ENCODE peak calls at places on chromosomes 1 and 21, in five cellular contexts. R, O, P, L and N are unnamed samples.

GRCh38 chr1:50989694-50990093 is 19.6 kb downstream of the CDKN2C start:
- DNase-seq in R (no peak), O (no peak), P (no peak), L (no peak), N (no peak)

GRCh38 chr1:196516373-196516772 is 91.9 kb downstream of the KCNT2 start:
- DNase-seq in R (no peak), O (peak; percentile 14), P (no peak), L (no peak), N (no peak)

GRCh38 chr21:42669069-42669468 is 15.6 kb downstream of the PDE9A start:
- DNase-seq in R (no peak), O (no peak), P (peak; percentile 29), L (no peak), N (no peak)

GRCh38 chr1:78038071-78038470 is 7.7 kb upstream of the GIPC2 start:
- DNase-seq in R (no peak), O (no peak), P (no peak), L (no peak), N (no peak)

GRCh38 chr1:37682334-37682987 is 9.9 kb upstream of the CDCA8 start:
- DNase-seq in R (peak; percentile 38), O (peak; percentile 80), P (peak; percentile 38), L (no peak), N (no peak)

GRCh38 chr1:22318279-22318983 is 133.2 kb upstream of the ZBTB40 start:
- DNase-seq in R (no peak), O (no peak), P (no peak), L (no peak), N (peak; percentile 81)

GRCh38 chr21:34926784-34927548 is 122.1 kb downstream of the RUNX1 start:
- DNase-seq in R (no peak), O (peak; percentile 51), P (peak; percentile 72), L (no peak), N (no peak)

GRCh38 chr1:210516092-210516491 is 187.4 kb downstream of the HHAT start:
- DNase-seq in R (no peak), O (no peak), P (no peak), L (no peak), N (no peak)

GRCh38 chr1:112446411-112446810 is 50.4 kb downstream of the CTTNBP2NL start:
- DNase-seq in R (no peak), O (no peak), P (no peak), L (no peak), N (no peak)

GRCh38 chr1:115134850-115135484 is 45.7 kb upstream of the TSPAN2 start:
- DNase-seq in R (peak; percentile 22), O (no peak), P (no peak), L (no peak), N (no peak)

GRCh38 chr1:204735042-204735441 is 49.5 kb upstream of the LRRN2 start:
- DNase-seq in R (no peak), O (no peak), P (no peak), L (no peak), N (peak; percentile 23)

GRCh38 chr21:42233067-42233981 is 14.4 kb downstream of the ABCG1 start:
- DNase-seq in R (no peak), O (peak; percentile 27), P (peak; percentile 30), L (peak; percentile 82), N (no peak)

GRCh38 chr1:227318003-227318851 is at the start of gene CDC42BPA:
- DNase-seq in R (peak; percentile 57), O (peak; percentile 95), P (peak; percentile 46), L (no peak), N (peak; percentile 19)

GRCh38 chr1:40980453-40981121 is 1.1 kb downstream of the CTPS1 start:
- DNase-seq in R (no peak), O (peak; percentile 83), P (no peak), L (no peak), N (no peak)

GRCh38 chr1:65526049-65526556 is 105.6 kb downstream of the LEPR start:
- DNase-seq in R (no peak), O (peak; percentile 38), P (no peak), L (no peak), N (no peak)

GRCh38 chr1:157993179-157994080 is at the start of gene KIRREL1:
- DNase-seq in R (no peak), O (no peak), P (no peak), L (no peak), N (no peak)

GRCh38 chr21:45363921-45364463 is 41.0 kb upstream of the COL18A1 start:
- DNase-seq in R (peak; percentile 94), O (peak; percentile 78), P (peak; percentile 82), L (peak; percentile 8), N (no peak)

GRCh38 chr1:76901158-76901767 is 34.0 kb downstream of the ST6GALNAC5 start:
- DNase-seq in R (peak; percentile 54), O (peak; percentile 57), P (peak; percentile 46), L (peak; percentile 9), N (peak; percentile 54)

GRCh38 chr1:80882552-80882951 is 918.2 kb upstream of the ADGRL2 start:
- DNase-seq in R (no peak), O (no peak), P (peak; percentile 72), L (no peak), N (no peak)

GRCh38 chr1:20353836-20354235 is 63.2 kb downstream of the VWA5B1 start:
- DNase-seq in R (no peak), O (no peak), P (no peak), L (no peak), N (no peak)

GRCh38 chr1:9842781-9843575 is 19.2 kb upstream of the CLSTN1 start:
- DNase-seq in R (no peak), O (no peak), P (no peak), L (no peak), N (no peak)

GRCh38 chr1:213371769-213372619 is 321.0 kb downstream of the RPS6KC1 start:
- DNase-seq in R (no peak), O (no peak), P (peak; percentile 99), L (no peak), N (no peak)

GRCh38 chr1:109765896-109766615 is 2.3 kb upstream of the EPS8L3 start:
- DNase-seq in R (no peak), O (no peak), P (no peak), L (no peak), N (no peak)

GRCh38 chr1:51439895-51440294 is 79.2 kb downstream of the EPS15 start:
- DNase-seq in R (no peak), O (no peak), P (no peak), L (no peak), N (no peak)

GRCh38 chr1:13666317-13666716 is 33.7 kb upstream of the PRDM2 start:
- DNase-seq in R (no peak), O (no peak), P (no peak), L (no peak), N (no peak)

GRCh38 chr1:233549404-233549803 is 64.5 kb upstream of the KCNK1 start:
- DNase-seq in R (no peak), O (no peak), P (no peak), L (no peak), N (no peak)

GRCh38 chr1:6614953-6615785 is 1.6 kb downstream of the PHF13 start:
- DNase-seq in R (no peak), O (peak; percentile 41), P (no peak), L (no peak), N (no peak)

GRCh38 chr1:220300442-220301121 is 28.3 kb upstream of the RAB3GAP2 start:
- DNase-seq in R (no peak), O (peak; percentile 82), P (peak; percentile 13), L (no peak), N (no peak)

GRCh38 chr1:55060133-55060999 is 21.0 kb downstream of the PCSK9 start:
- DNase-seq in R (no peak), O (no peak), P (no peak), L (peak; percentile 4), N (no peak)

GRCh38 chr1:174692313-174692712 is 244.5 kb downstream of the GPR52 start:
- DNase-seq in R (peak; percentile 7), O (peak; percentile 10), P (peak; percentile 46), L (no peak), N (no peak)

GRCh38 chr1:157880621-157881020 is 39.0 kb upstream of the CD5L start:
- DNase-seq in R (no peak), O (no peak), P (no peak), L (no peak), N (no peak)

GRCh38 chr1:11878081-11878890 is 19.5 kb upstream of the NPPB start:
- DNase-seq in R (no peak), O (no peak), P (no peak), L (no peak), N (no peak)
- TF ChIP-seq ATF3 in R (no peak), O (no peak), P (no peak), L (no peak), N (no peak)

DNA sequence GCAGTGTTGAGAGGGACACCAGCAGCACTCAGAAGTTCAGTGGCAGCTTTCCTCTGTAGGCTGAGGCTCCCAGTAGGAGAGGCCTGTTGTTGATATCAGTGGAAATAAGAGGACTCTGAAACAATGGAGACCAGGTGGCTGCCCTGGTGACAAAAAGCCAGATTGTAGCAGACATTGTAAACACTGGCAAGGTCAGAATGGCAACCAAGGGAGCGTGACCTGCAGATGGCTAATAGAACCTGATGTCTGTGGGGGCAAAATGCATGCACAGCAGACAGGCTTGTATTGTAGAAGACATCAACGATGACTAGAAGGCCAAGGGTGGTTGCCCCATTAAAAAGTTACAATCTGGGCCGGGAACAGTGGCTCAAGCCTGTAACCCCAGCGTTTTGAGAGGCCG is 53.0 kb upstream of the GPR37L1 start:
- DNase-seq in R (no peak), O (no peak), P (peak; percentile 82), L (no peak), N (no peak)
- TF ChIP-seq RAD21 in R (no peak), O (no peak), P (no peak), L (no peak), N (no peak)

GRCh38 chr1:228459091-228459993 is 27.8 kb upstream of the RNF187 start:
- DNase-seq in R (peak; percentile 85), O (peak; percentile 91), P (peak; percentile 18), L (no peak), N (no peak)

GRCh38 chr1:228456252-228457016 is 30.7 kb upstream of the RNF187 start:
- DNase-seq in R (no peak), O (no peak), P (no peak), L (no peak), N (no peak)

GRCh38 chr1:228455715-228456114 is 31.5 kb upstream of the RNF187 start:
- DNase-seq in R (no peak), O (peak; percentile 44), P (no peak), L (no peak), N (no peak)

GRCh38 chr1:228457017-228457395 is 30.2 kb upstream of the RNF187 start:
- DNase-seq in R (no peak), O (no peak), P (no peak), L (no peak), N (no peak)

DNA sequence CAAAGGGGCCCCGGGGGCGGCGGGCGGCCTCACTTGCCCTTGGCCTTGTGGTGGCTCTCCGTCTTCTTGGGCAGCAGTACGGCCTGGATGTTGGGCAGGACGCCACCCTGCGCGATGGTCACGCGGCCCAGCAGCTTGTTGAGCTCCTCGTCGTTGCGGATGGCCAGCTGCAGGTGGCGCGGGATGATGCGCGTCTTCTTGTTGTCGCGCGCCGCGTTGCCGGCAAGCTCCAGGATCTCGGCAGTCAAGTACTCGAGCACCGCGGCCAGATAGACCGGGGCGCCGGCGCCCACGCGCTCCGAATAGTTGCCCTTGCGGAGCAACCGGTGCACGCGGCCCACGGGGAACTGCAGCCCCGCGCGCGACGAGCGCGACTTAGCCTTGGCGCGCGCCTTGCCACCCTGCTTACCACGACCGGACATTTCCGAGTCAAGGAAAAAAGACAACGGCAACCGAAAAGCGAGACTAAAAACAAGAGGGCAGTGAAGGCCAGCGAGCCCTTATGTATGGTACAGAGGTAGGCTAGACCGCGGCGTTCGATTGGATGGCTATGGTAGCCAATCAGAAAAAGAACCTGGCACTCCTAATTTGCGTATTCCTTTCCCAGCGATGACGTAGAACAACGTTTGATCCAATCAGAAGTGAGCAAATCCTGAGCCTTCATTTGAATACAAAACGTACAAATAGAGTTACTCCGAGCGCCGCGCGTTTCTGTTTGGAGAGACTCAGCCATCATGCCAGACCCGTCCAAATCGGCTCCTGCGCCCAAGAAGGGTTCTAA is 29.6 kb upstream of the RNF187 start:
- DNase-seq in R (peak; percentile 99), O (peak; percentile 100), P (no peak), L (peak; percentile 89), N (peak; percentile 80)
- TF ChIP-seq POLR2A in R (peak; percentile 98), O (peak; percentile 100), P (no peak), L (peak; percentile 93), N (peak; percentile 97)

GRCh38 chr1:168788262-168788661 is 59.3 kb upstream of the DPT start:
- DNase-seq in R (no peak), O (no peak), P (no peak), L (no peak), N (no peak)
- TF ChIP-seq ATF3 in R (no peak), O (no peak), P (no peak), L (no peak), N (no peak)